ENCODE peak calls at places on chromosome 3, in six cellular contexts. U is hippocampal formation, K is NCI-H226, P is endothelial cell of umbilical vein, M is NCI-H510A, X is iris pigment epithelial cell. C is an unnamed sample.

GRCh38 chr3:61563614-61564404 is 2.4 kb downstream of the PTPRG start:
- DNase-seq in K (no peak), U (no peak), X (no peak), P (peak), M (no peak), C (no peak)

GRCh38 chr3:23546186-23546585 is 259.6 kb upstream of the UBE2E1 start:
- DNase-seq in P (no peak), K (no peak), M (no peak), U (no peak), X (no peak), C (no peak)

GRCh38 chr3:123584284-123584987 is 417 bp downstream of the HACD2 start:
- DNase-seq in K (peak), U (peak), X (no peak), P (no peak), M (no peak), C (no peak)

GRCh38 chr3:22632566-22632965 is 570.6 kb upstream of the UBE2E2 start:
- DNase-seq in P (no peak), U (no peak), M (no peak), X (no peak), K (no peak), C (no peak)

GRCh38 chr3:4897765-4898453 is 81.3 kb upstream of the BHLHE40 start:
- DNase-seq in P (no peak), K (no peak), M (no peak), U (no peak), X (peak), C (no peak)

GRCh38 chr3:73401058-73401457 is 223.7 kb downstream of the PDZRN3 start:
- DNase-seq in U (no peak), M (no peak), X (no peak), K (no peak), P (no peak), C (no peak)

GRCh38 chr3:146384786-146385185 is 84.6 kb downstream of the PLSCR2 start:
- DNase-seq in K (no peak), U (no peak), M (no peak), X (no peak), P (no peak), C (no peak)

GRCh38 chr3:136956994-136957393 is 789 bp upstream of the IL20RB start:
- DNase-seq in U (no peak), K (no peak), M (no peak), P (no peak), X (no peak), C (no peak)

GRCh38 chr3:81734742-81735141 is 26.7 kb downstream of the GBE1 start:
- DNase-seq in P (no peak), X (no peak), K (no peak), U (no peak), M (no peak), C (no peak)

GRCh38 chr3:39639344-39640236 is 169.8 kb upstream of the MYRIP start:
- DNase-seq in P (peak), U (no peak), X (peak), K (peak), M (no peak), C (no peak)

GRCh38 chr3:177665122-177665808 is 468.0 kb upstream of the TBL1XR1 start:
- DNase-seq in X (peak), K (no peak), M (no peak), U (no peak), P (no peak), C (no peak)

C was measured in occipital lobe.